ENCODE peak calls at places on chromosomes 12 and 14, in eight cellular contexts. P is WTC11, D is HCT116, L is HepG2, H is GM12878, G is A549, V is endothelial cell of umbilical vein, I is H1. U is an unnamed sample.

GRCh38 chr14:29773990-29774389 is 153.7 kb downstream of the PRKD1 start:
- DNase-seq in H (no peak), L (no peak), D (no peak), V (no peak), I (no peak), P (no peak), G (no peak), U (no peak)

GRCh38 chr12:131438874-131439273 is 272.0 kb upstream of the SFSWAP start:
- DNase-seq in H (no peak), I (no peak), L (peak), V (no peak), P (peak), G (no peak), D (no peak), U (no peak)

GRCh38 chr12:34395056-34396005 is 373.0 kb downstream of the ALG10 start:
- DNase-seq in H (no peak), V (no peak), D (no peak), P (peak), L (no peak), I (no peak), G (no peak), U (no peak)

GRCh38 chr12:109949089-109949488 is 47.1 kb downstream of the GIT2 start:
- DNase-seq in P (no peak), D (no peak), H (no peak), V (no peak), I (no peak), L (peak), G (no peak), U (no peak)

GRCh38 chr12:2129076-2129475 is 76.3 kb downstream of the CACNA1C start:
- DNase-seq in P (no peak), V (no peak), G (no peak), H (no peak), I (no peak), D (no peak), L (no peak), U (no peak)

GRCh38 chr14:93957751-93958566 is 18.4 kb downstream of the ASB2 start:
- DNase-seq in G (no peak), D (no peak), I (no peak), L (no peak), V (no peak), P (no peak), H (no peak), U (peak)

GRCh38 chr12:29176951-29177350 is 27.9 kb downstream of the FAR2 start:
- DNase-seq in V (no peak), H (no peak), G (no peak), D (no peak), P (no peak), I (no peak), L (no peak), U (no peak)

GRCh38 chr12:76878045-76878898 is 547 bp downstream of the CSRP2 start:
- DNase-seq in I (no peak), L (peak), V (peak), H (no peak), G (peak), D (peak), P (peak), U (peak)

GRCh38 chr12:19273482-19274330 is 144.2 kb downstream of the PLEKHA5 start:
- DNase-seq in D (peak), L (peak), V (peak), I (no peak), P (no peak), H (no peak), G (peak), U (peak)

GRCh38 chr12:106436183-106436582 is 78.6 kb downstream of the POLR3B start:
- DNase-seq in H (no peak), D (no peak), G (no peak), P (no peak), I (no peak), L (no peak), V (no peak), U (no peak)
- TF ChIP-seq MAX in H (no peak), D (no peak), G (no peak), P (no peak), I (no peak), L (no peak), V (no peak), U (no peak)

GRCh38 chr14:70845601-70846000 is 36.3 kb upstream of the MAP3K9 start:
- DNase-seq in V (no peak), G (no peak), H (no peak), D (no peak), I (no peak), L (no peak), P (no peak), U (no peak)

GRCh38 chr14:70838076-70838475 is 28.8 kb upstream of the MAP3K9 start:
- DNase-seq in I (no peak), G (no peak), D (no peak), V (no peak), P (no peak), L (no peak), H (no peak), U (no peak)

GRCh38 chr14:70842851-70843462 is 33.6 kb upstream of the MAP3K9 start:
- DNase-seq in I (no peak), P (no peak), L (no peak), H (no peak), V (peak), D (no peak), G (no peak), U (no peak)
- TF ChIP-seq MAX in I (no peak), P (no peak), L (no peak), H (no peak), V (no peak), D (no peak), G (no peak), U (no peak)

DNA sequence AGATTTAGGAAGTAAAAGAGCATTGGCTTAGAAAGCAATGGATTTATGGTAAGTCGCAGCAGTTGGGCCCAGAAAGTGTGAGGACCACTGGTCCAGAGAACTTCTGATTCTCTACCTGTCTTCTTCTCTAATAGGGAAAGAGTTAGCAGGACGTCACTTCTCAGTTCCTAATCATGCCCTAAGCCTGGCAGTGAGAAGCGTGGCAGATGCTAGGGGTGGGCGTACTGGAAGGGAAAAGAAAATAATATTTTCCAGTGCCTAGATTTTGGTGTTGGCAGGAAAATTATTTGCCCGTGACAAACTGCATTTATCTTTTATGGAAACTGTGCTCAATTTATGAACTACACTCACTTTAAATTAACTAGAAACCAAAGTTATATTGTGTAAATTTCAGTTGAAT is 212.3 kb downstream of the PPFIA2 start:
- DNase-seq in I (no peak), L (no peak), D (no peak), G (no peak), V (no peak), P (no peak), H (no peak), U (no peak)
- TF ChIP-seq MAX in I (no peak), L (no peak), D (no peak), G (no peak), V (no peak), P (no peak), H (no peak), U (no peak)

DNA sequence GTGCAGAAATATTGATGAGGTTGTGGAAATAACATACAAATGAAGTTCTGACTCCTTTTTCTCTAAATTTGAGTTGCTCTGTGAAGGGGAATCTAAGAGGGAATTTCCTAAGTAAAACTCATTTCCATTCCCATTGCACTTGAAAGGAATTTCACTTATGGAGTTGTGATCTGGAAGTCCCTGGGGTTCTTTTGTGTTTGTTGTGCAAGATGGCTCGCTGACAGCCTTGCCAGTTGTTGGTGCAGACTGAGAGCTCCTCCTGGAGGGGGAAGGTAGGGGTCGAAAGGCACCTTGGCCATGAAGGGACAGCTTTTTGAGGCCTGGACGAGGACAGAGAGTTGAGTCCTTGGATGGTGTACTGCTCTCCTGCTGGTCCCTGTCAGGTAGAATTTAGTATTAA is 72.0 kb downstream of the C12orf56 start:
- DNase-seq in I (peak), H (no peak), D (no peak), P (peak), G (peak), L (peak), V (peak), U (peak)
- TF ChIP-seq MAX in I (peak), H (no peak), D (no peak), P (no peak), G (no peak), L (no peak), V (no peak), U (no peak)

GRCh38 chr14:101032433-101032832 is 128.9 kb upstream of the RTL1 start:
- DNase-seq in G (no peak), D (no peak), L (no peak), V (no peak), P (no peak), H (no peak), I (no peak), U (no peak)
- TF ChIP-seq MAX in G (no peak), D (no peak), L (no peak), V (no peak), P (no peak), H (no peak), I (no peak), U (no peak)

GRCh38 chr14:96165493-96166474 is 38.9 kb upstream of the BDKRB2 start:
- DNase-seq in I (no peak), V (no peak), D (no peak), L (no peak), H (no peak), G (no peak), P (no peak), U (no peak)
- TF ChIP-seq MAX in I (no peak), V (no peak), D (no peak), L (no peak), H (no peak), G (no peak), P (no peak), U (peak)

GRCh38 chr12:105740337-105740736 is 398.4 kb downstream of the NUAK1 start:
- DNase-seq in I (no peak), V (peak), L (no peak), H (no peak), G (no peak), D (no peak), P (peak), U (no peak)

GRCh38 chr12:105740970-105741725 is 397.6 kb downstream of the NUAK1 start:
- DNase-seq in P (no peak), I (no peak), L (no peak), V (peak), D (no peak), H (no peak), G (no peak), U (no peak)

GRCh38 chr12:105742567-105742874 is 396.2 kb downstream of the NUAK1 start:
- DNase-seq in P (no peak), I (no peak), L (no peak), D (no peak), G (no peak), H (no peak), V (no peak), U (no peak)

GRCh38 chr12:105741786-105742566 is 396.8 kb downstream of the NUAK1 start:
- DNase-seq in L (no peak), H (no peak), D (no peak), G (no peak), I (no peak), V (peak), P (no peak), U (no peak)

DNA sequence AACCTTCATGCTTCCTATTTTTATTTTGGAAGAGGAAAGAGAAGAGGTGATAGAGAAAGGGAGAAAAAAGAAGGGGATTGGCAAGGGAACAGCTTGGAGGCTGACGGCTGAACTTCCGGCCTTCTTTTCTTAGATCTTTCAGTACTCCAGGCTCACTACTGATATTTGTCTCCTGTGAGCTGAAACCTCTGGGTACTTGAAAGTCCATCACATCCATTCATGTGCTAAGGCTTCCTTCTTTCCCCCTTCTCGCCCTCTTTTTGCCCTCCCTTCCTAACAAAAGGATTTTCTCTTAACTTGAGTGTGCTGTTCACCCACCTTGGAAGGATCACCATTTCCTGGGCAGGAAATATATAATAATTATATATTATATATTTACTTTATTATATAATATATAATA is 394.1 kb downstream of the NUAK1 start:
- DNase-seq in D (no peak), I (no peak), G (no peak), H (no peak), P (no peak), L (no peak), V (no peak), U (no peak)
- TF ChIP-seq MAX in D (no peak), I (no peak), G (no peak), H (no peak), P (no peak), L (no peak), V (no peak), U (no peak)

GRCh38 chr14:58430156-58430555 is 2.6 kb downstream of the KIAA0586 start:
- DNase-seq in G (no peak), I (no peak), H (no peak), D (no peak), L (no peak), V (peak), P (no peak), U (peak)
- TF ChIP-seq MAX in G (no peak), I (no peak), H (no peak), D (no peak), L (no peak), V (no peak), P (no peak), U (no peak)

DNA sequence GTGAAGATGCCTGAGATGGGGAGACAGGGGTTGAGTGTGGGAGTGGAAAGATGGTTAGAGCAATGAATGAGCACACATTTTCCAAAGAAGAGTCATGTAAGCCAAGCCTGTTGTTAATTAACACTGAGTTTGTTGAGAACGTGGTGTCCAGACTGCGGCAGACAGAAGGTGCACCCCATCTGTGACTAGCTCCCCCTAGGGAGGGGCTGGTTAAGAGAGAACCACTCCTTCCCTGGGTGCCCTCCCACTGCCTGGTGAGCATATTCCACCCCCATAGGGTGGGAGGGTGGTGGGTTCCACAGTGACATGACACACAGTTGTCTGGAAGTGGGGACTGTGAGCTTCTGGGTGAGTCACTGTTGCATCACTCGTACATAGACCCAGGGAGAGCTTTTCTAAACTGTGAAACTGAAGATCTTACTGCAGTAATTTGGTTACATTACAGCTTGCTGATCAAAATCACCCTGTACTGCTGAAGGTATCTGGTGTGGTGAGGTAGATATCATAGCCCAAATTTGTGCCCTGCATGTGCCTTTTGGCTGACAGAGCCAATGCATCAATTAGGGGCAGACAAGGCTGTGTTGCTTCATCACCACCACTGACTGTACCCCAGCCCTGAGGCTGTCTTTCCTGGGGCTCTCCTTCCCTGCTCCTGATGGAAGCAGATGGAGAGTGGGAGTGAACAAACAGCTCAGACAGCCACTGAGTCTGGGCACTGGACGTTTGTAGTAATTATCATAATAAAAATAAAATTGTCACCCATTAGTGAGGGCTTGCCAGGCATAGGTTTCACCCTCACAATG is 150.9 kb downstream of the EMP1 start:
- DNase-seq in P (no peak), D (peak), G (peak), V (no peak), I (no peak), H (no peak), L (no peak), U (peak)
- TF ChIP-seq MAX in P (no peak), D (no peak), G (no peak), V (no peak), I (no peak), H (no peak), L (no peak), U (no peak)

GRCh38 chr14:100815478-100816285 is 10.2 kb upstream of the MEG3 start:
- DNase-seq in I (no peak), D (no peak), V (peak), L (peak), P (no peak), G (no peak), H (no peak), U (no peak)
- TF ChIP-seq MAX in I (no peak), D (no peak), V (peak), L (peak), P (no peak), G (no peak), H (no peak), U (peak)